ENCODE peak calls at places on chromosomes 11 and 22, in nine cellular contexts. Q, I, X, E, O, R, Y, G and P are unnamed samples.

GRCh38 chr11:35418282-35418846 is 994 bp downstream of the SLC1A2 start:
- DNase-seq in Q (no peak), R (no peak), Y (no peak), O (no peak), X (no peak), E (no peak), G (no peak), I (no peak), P (no peak)

GRCh38 chr11:28777126-28777525 is 668.9 kb downstream of the METTL15 start:
- DNase-seq in R (no peak), X (no peak), E (no peak), Q (no peak), O (no peak), I (no peak), G (no peak), Y (no peak), P (no peak)

GRCh38 chr11:115607621-115608191 is 103.5 kb upstream of the CADM1 start:
- DNase-seq in Q (no peak), R (no peak), O (no peak), I (peak; percentile 21), Y (no peak), G (no peak), E (no peak), X (no peak), P (no peak)

GRCh38 chr11:69383372-69383771 is 89.4 kb downstream of the MYEOV start:
- DNase-seq in G (no peak), R (no peak), X (peak; percentile 8), Q (no peak), I (no peak), Y (no peak), E (no peak), O (peak; percentile 43), P (peak; percentile 4)

GRCh38 chr11:117197516-117198456 is 1.4 kb upstream of the TAGLN start:
- DNase-seq in Q (peak; percentile 20), R (peak; percentile 71), E (peak; percentile 74), G (no peak), O (no peak), Y (peak; percentile 84), I (peak; percentile 79), X (no peak), P (peak; percentile 93)

GRCh38 chr11:108160970-108161566 is 39.7 kb downstream of the ACAT1 start:
- DNase-seq in Q (no peak), E (no peak), G (no peak), R (no peak), Y (no peak), X (no peak), I (no peak), O (no peak), P (no peak)

GRCh38 chr11:64285885-64286800 is 495 bp downstream of the GPR137 start:
- DNase-seq in I (no peak), E (peak; percentile 60), Y (no peak), G (no peak), O (no peak), X (no peak), Q (peak; percentile 64), R (peak; percentile 49), P (peak; percentile 62)

GRCh38 chr11:42620796-42621195 is 691.0 kb upstream of the API5 start:
- DNase-seq in G (no peak), Y (no peak), X (no peak), O (no peak), Q (no peak), I (no peak), R (no peak), E (no peak), P (no peak)

GRCh38 chr11:108368134-108368533 is 99.2 kb downstream of the C11orf65 start:
- DNase-seq in R (no peak), O (no peak), G (no peak), Q (no peak), I (peak; percentile 5), X (no peak), E (no peak), Y (no peak), P (no peak)

GRCh38 chr11:100354736-100355135 is 332.4 kb upstream of the ARHGAP42 start:
- DNase-seq in R (no peak), I (no peak), E (no peak), Q (no peak), Y (no peak), O (no peak), G (no peak), X (no peak), P (no peak)

GRCh38 chr22:23249506-23250423 is 69.5 kb downstream of the BCR start:
- DNase-seq in Q (no peak), G (no peak), O (no peak), R (no peak), Y (no peak), E (no peak), I (no peak), X (no peak), P (no peak)

GRCh38 chr11:123561046-123561781 is 93.2 kb downstream of the SCN3B start:
- DNase-seq in G (no peak), Y (peak; percentile 61), I (peak; percentile 56), O (no peak), R (no peak), X (no peak), Q (peak; percentile 38), E (no peak), P (no peak)

GRCh38 chr11:127059286-127060200 is 59.0 kb upstream of the KIRREL3 start:
- DNase-seq in G (no peak), R (no peak), Q (no peak), Y (no peak), I (no peak), O (no peak), E (no peak), X (no peak), P (no peak)

GRCh38 chr11:123235117-123235686 is 40.2 kb upstream of the CLMP start:
- DNase-seq in Q (no peak), I (peak; percentile 66), Y (peak; percentile 78), X (peak; percentile 52), G (no peak), O (peak; percentile 72), R (peak; percentile 50), E (peak; percentile 60), P (peak; percentile 82)

GRCh38 chr22:30947163-30947820 is 21.3 kb downstream of the MORC2 start:
- DNase-seq in Q (no peak), E (no peak), X (no peak), Y (no peak), O (no peak), G (peak; percentile 90), I (no peak), R (peak; percentile 37), P (peak; percentile 87)

GRCh38 chr11:46677991-46678740 is 22.3 kb downstream of the ARHGAP1 start:
- DNase-seq in E (no peak), X (no peak), Y (no peak), O (no peak), G (no peak), I (no peak), R (no peak), Q (no peak), P (no peak)

GRCh38 chr11:31233425-31233824 is 136.1 kb downstream of the DCDC1 start:
- DNase-seq in Q (no peak), Y (no peak), E (no peak), I (peak; percentile 3), R (no peak), O (no peak), X (no peak), G (no peak), P (no peak)
- TF ChIP-seq CTCF in Q (no peak), Y (no peak), E (no peak), I (peak; percentile 14), R (no peak), O (no peak), X (no peak), G (no peak), P (no peak)

DNA sequence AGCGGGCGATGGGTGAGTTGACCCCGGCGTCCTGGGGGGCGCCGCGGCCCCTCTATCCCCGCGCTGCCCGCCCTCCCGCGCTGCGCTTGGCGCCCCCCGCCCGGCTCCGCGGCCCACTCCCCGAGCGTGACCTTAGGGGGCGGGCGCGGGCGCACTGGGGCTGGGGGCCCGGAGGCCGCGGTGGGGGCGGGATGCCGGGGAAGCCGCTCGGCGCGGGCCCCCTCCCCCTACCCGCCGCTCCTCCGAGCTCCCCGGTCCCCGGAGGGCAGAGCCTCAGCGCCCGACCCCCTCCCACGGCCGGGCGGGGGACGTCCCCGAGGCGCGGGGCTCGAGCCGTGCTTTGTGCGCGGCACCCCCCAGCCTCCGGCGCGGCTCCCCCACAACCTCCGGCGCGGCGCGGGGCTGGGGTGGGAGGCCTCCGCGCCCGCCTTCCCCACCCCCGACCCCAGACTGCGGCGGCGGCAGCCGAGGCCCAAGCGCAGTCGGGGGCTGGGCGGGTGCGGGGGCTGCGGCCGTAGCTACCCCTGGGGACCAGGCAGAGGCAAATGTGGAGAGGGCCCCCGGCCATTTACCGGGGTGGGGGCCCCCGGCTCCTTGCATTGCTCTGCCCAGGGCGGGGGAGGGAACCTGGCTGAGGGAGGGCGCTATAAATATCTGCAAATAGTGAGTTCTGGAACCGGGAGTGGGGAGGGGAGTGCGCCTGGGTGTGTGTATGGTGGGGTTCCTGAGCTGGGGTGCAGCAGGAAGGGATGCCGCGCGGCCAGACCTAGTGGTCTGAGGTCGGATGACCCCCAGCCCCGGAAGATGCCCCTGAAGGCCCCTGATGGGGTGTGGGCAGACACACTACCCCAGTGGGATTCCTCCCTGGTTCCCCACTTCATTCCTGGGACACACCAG is 982 bp downstream of the MGAT3 start:
- DNase-seq in Q (no peak), O (no peak), E (no peak), I (no peak), X (no peak), G (no peak), R (no peak), Y (no peak), P (no peak)
- H3K27ac ChIP-seq in Q (no peak overlapping the region), O (peak overlapping the region; percentile 74), E (peak overlapping the region; percentile 39), I (peak overlapping the region; percentile 53), X (peak overlapping the region; percentile 84), G (peak overlapping the region; percentile 55), R (peak overlapping the region; percentile 50), Y (peak overlapping the region; percentile 55), P (no peak overlapping the region)

GRCh38 chr11:70692131-70692530 is 293.8 kb downstream of the CTTN start:
- DNase-seq in E (no peak), O (no peak), I (no peak), G (no peak), Q (no peak), R (no peak), Y (no peak), X (no peak), P (no peak)
- H3K27me3 ChIP-seq in E (no peaks in the 10 kb centered on the region), O (peaks cover 3% of the 10 kb centered on the region), I (no peaks in the 10 kb centered on the region), G (no peaks in the 10 kb centered on the region), Q (no peaks in the 10 kb centered on the region), R (no peaks in the 10 kb centered on the region), Y (no peaks in the 10 kb centered on the region), X (no peaks in the 10 kb centered on the region), P (no peaks in the 10 kb centered on the region)

GRCh38 chr22:37419916-37420655 is 7.2 kb downstream of the ELFN2 start:
- DNase-seq in E (peak; percentile 49), G (no peak), X (no peak), I (no peak), O (no peak), Q (no peak), R (no peak), Y (no peak), P (no peak)
- TF ChIP-seq CTCF in E (no peak), G (no peak), X (no peak), I (no peak), O (no peak), Q (no peak), R (no peak), Y (no peak), P (no peak)

GRCh38 chr11:93822359-93822758 is 28.1 kb downstream of the VSTM5 start:
- DNase-seq in R (no peak), G (no peak), I (no peak), E (no peak), X (no peak), Q (no peak), Y (no peak), O (no peak), P (no peak)
- H3K27ac ChIP-seq in R (no peak overlapping the region), G (no peak overlapping the region), I (no peak overlapping the region), E (peak overlapping the region; percentile 49), X (no peak overlapping the region), Q (no peak overlapping the region), Y (no peak overlapping the region), O (no peak overlapping the region), P (no peak overlapping the region)

GRCh38 chr22:22244337-22245250 is at the start of gene VPREB1:
- DNase-seq in X (no peak), Y (no peak), Q (no peak), E (no peak), O (no peak), I (no peak), R (no peak), G (peak; percentile 81), P (no peak)
- H3K27me3 ChIP-seq in X (peaks cover 39% of the 10 kb centered on the region), Y (no peaks in the 10 kb centered on the region), Q (no peaks in the 10 kb centered on the region), E (no peaks in the 10 kb centered on the region), O (peaks cover 28% of the 10 kb centered on the region), I (peaks cover 98% of the 10 kb centered on the region), R (no peaks in the 10 kb centered on the region), G (no peaks in the 10 kb centered on the region), P (no peaks in the 10 kb centered on the region)